ENCODE peak calls at places on chromosome 3, in four cellular contexts. M is uterus, P is tibial artery, V is iPS DF 6.9. K is an unnamed sample.

GRCh38 chr3:172137287-172138030 is 98.1 kb downstream of the FNDC3B start:
- DNase-seq in V (no peak), P (no peak), M (no peak), K (no peak)

GRCh38 chr3:65473746-65474145 is 565.0 kb downstream of the MAGI1 start:
- DNase-seq in M (no peak), P (no peak), V (no peak), K (no peak)

GRCh38 chr3:13581485-13582365 is 32.8 kb downstream of the FBLN2 start:
- DNase-seq in V (no peak), P (peak; percentile 64), M (no peak), K (no peak)

GRCh38 chr3:62587169-62587568 is 213.8 kb upstream of the FEZF2 start:
- DNase-seq in M (no peak), P (no peak), V (no peak), K (no peak)

GRCh38 chr3:170539886-170540285 is 46.0 kb downstream of the SLC7A14 start:
- DNase-seq in P (no peak), V (no peak), M (no peak), K (no peak)

GRCh38 chr3:44439499-44440295 is 37.8 kb downstream of the ZNF445 start:
- DNase-seq in P (peak; percentile 89), V (no peak), M (peak; percentile 59), K (no peak)

GRCh38 chr3:40975711-40976121 is 223.6 kb upstream of the CTNNB1 start:
- DNase-seq in P (no peak), M (no peak), V (no peak), K (no peak)

GRCh38 chr3:151468284-151468917 is 7.5 kb upstream of the IGSF10 start:
- DNase-seq in M (no peak), P (no peak), V (peak; percentile 78), K (peak; percentile 59)

GRCh38 chr3:33746412-33747116 is 28.5 kb upstream of the CLASP2 start:
- DNase-seq in P (no peak), M (no peak), V (no peak), K (no peak)

GRCh38 chr3:126895178-126896066 is 87.5 kb upstream of the PLXNA1 start:
- DNase-seq in V (no peak), P (peak; percentile 65), M (no peak), K (peak; percentile 10)

GRCh38 chr3:166818464-166818863 is 561.6 kb downstream of the ZBBX start:
- DNase-seq in P (no peak), V (no peak), M (no peak), K (no peak)

GRCh38 chr3:175941352-175941751 is 1082.2 kb downstream of the NAALADL2 start:
- DNase-seq in V (peak; percentile 37), M (no peak), P (no peak), K (no peak)

GRCh38 chr3:53744351-53744750 is 101.9 kb downstream of the CHDH start:
- DNase-seq in P (no peak), M (no peak), V (no peak), K (no peak)

GRCh38 chr3:151379083-151379734 is 5.3 kb downstream of the P2RY12 start:
- DNase-seq in V (no peak), P (no peak), M (no peak), K (no peak)

GRCh38 chr3:64977308-64978100 is 289.7 kb upstream of the ADAMTS9 start:
- DNase-seq in V (no peak), M (no peak), P (no peak), K (no peak)

GRCh38 chr3:186209810-186210752 is 101.2 kb upstream of the ETV5 start:
- DNase-seq in M (peak; percentile 27), P (no peak), V (no peak), K (no peak)

GRCh38 chr3:19474169-19474568 is 325.9 kb downstream of the KCNH8 start:
- DNase-seq in V (no peak), M (no peak), P (no peak), K (no peak)

GRCh38 chr3:86954751-86955150 is 36.2 kb downstream of the VGLL3 start:
- DNase-seq in V (no peak), M (no peak), P (no peak), K (no peak)

GRCh38 chr3:43796041-43796596 is 105.4 kb downstream of the ABHD5 start:
- DNase-seq in M (no peak), P (no peak), V (no peak), K (no peak)

GRCh38 chr3:37494206-37494605 is 319.8 kb upstream of the LRRFIP2 start:
- DNase-seq in M (no peak), P (peak; percentile 79), V (no peak), K (no peak)

GRCh38 chr3:52063026-52063723 is 6.8 kb upstream of the DUSP7 start:
- DNase-seq in M (no peak), P (no peak), V (no peak), K (no peak)

GRCh38 chr3:155791190-155791589 is 14.9 kb downstream of the C3orf33 start:
- DNase-seq in M (no peak), V (no peak), P (no peak), K (no peak)
- H3K27ac ChIP-seq in M (no peak overlapping the region), V (no peak overlapping the region), P (no peak overlapping the region), K (no peak overlapping the region)

DNA sequence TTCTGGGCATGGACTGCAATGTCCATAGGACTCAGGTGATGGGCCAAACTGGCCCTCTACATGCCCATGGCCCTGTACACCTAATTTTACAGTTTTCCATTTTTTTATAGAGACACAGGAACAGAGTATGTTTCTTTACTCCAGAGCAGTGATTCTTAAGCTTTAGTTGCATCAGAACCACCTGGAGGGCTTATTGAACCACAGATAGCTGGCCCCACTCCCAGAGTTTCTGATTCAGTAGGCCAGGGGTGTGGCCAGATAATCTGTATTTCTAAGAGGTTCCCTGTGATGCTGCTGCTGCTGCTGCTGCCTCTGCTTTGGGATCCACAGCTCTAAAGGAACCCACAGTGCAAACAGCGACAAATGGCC is 5.1 kb downstream of the RBP1 start:
- DNase-seq in P (no peak), M (peak; percentile 61), V (no peak), K (peak; percentile 88)
- H3K27ac ChIP-seq in P (peak overlapping the region; percentile 72), M (peak overlapping the region; percentile 91), V (no peak overlapping the region), K (peak overlapping the region; percentile 96)

GRCh38 chr3:63976862-63977180 is 46.5 kb downstream of the PSMD6 start:
- DNase-seq in M (no peak), P (no peak), V (no peak), K (no peak)
- H3K27ac ChIP-seq in M (peak overlapping the region; percentile 58), P (no peak overlapping the region), V (no peak overlapping the region), K (no peak overlapping the region)

GRCh38 chr3:23202203-23202920 is 765 bp upstream of the UBE2E2 start:
- DNase-seq in P (no peak), V (no peak), M (no peak), K (no peak)
- H3K27ac ChIP-seq in P (peak overlapping the region; percentile 90), V (no peak overlapping the region), M (peak overlapping the region; percentile 92), K (no peak overlapping the region)

GRCh38 chr3:196998966-196999760 is 30.5 kb downstream of the MELTF start:
- DNase-seq in M (no peak), P (peak; percentile 44), V (no peak), K (no peak)

GRCh38 chr3:196995646-196996355 is 27.2 kb upstream of the PIGZ start:
- DNase-seq in M (no peak), V (no peak), P (peak; percentile 49), K (no peak)

GRCh38 chr3:196995027-196995426 is 26.4 kb upstream of the PIGZ start:
- DNase-seq in V (no peak), P (peak; percentile 3), M (no peak), K (no peak)

GRCh38 chr3:196997311-196997710 is 28.7 kb upstream of the PIGZ start:
- DNase-seq in V (no peak), M (no peak), P (peak; percentile 49), K (no peak)

GRCh38 chr3:196996454-196997265 is 28.0 kb upstream of the PIGZ start:
- DNase-seq in M (no peak), P (peak; percentile 59), V (no peak), K (no peak)
- H3K27ac ChIP-seq in M (no peak overlapping the region), P (no peak overlapping the region), V (no peak overlapping the region), K (no peak overlapping the region)

GRCh38 chr3:50155891-50156290 is 767 bp downstream of the SEMA3F start:
- DNase-seq in V (no peak), M (no peak), P (no peak), K (no peak)
- H3K27ac ChIP-seq in V (no peak overlapping the region), M (peak overlapping the region; percentile 84), P (peak overlapping the region; percentile 87), K (no peak overlapping the region)

GRCh38 chr3:120438971-120439370 is 11.8 kb downstream of the FSTL1 start:
- DNase-seq in M (no peak), V (no peak), P (peak; percentile 91), K (no peak)
- H3K27ac ChIP-seq in M (peak overlapping the region; percentile 2), V (no peak overlapping the region), P (peak overlapping the region; percentile 95), K (no peak overlapping the region)

DNA sequence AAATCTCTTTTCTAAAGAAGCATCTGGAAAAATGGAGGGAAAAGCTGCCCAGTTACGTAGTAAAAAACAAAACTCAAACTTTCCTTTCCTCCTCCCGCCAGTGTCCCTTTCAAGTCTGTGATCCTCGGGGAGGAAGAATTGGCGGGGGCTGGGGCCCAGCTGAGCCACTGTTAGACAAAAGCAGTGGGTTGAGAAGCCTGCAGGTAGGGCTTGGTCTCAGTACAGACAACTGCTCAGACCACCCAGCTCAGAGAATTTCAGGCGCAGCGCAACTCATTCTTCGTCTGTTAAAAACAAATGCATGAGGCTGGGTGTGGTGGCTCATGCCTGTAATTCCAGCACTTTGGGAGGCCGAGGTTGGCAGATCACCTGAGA is 117.1 kb downstream of the MYLK start:
- DNase-seq in P (no peak), V (no peak), M (no peak), K (no peak)
- H3K27ac ChIP-seq in P (peak overlapping the region; percentile 79), V (no peak overlapping the region), M (no peak overlapping the region), K (no peak overlapping the region)

GRCh38 chr3:46930176-46930944 is 46.2 kb downstream of the CCDC12 start:
- DNase-seq in V (no peak), P (peak; percentile 65), M (no peak), K (no peak)
- H3K27ac ChIP-seq in V (no peak overlapping the region), P (peak overlapping the region; percentile 80), M (peak overlapping the region; percentile 75), K (peak overlapping the region; percentile 13)

K was measured in SK-N-MC.